ENCODE peak calls at places on chromosomes 7 and 10, in eight cellular contexts. One of them, this sample, is unnamed.

GRCh38 chr7:83321011-83321410 is 158.3 kb upstream of the PCLO start:
- DNase-seq in H1: no peak
- DNase-seq in fibroblast of lung: no peak
- DNase-seq in hepatocyte: no peak
- DNase-seq in MM.1S: no peak
- DNase-seq in endothelial cell of umbilical vein: no peak
- DNase-seq in PC-3: no peak
- DNase-seq in astrocyte: no peak
- DNase-seq in this sample: no peak

GRCh38 chr7:81173766-81174281 is 255.0 kb upstream of the SEMA3C start:
- DNase-seq in fibroblast of lung: peak
- DNase-seq in MM.1S: no peak
- DNase-seq in astrocyte: peak
- DNase-seq in endothelial cell of umbilical vein: peak
- DNase-seq in PC-3: peak
- DNase-seq in hepatocyte: no peak
- DNase-seq in H1: no peak
- DNase-seq in this sample: peak

GRCh38 chr7:137820677-137821420 is 25.9 kb downstream of the DGKI start:
- DNase-seq in MM.1S: no peak
- DNase-seq in endothelial cell of umbilical vein: no peak
- DNase-seq in PC-3: no peak
- DNase-seq in fibroblast of lung: peak
- DNase-seq in hepatocyte: peak
- DNase-seq in astrocyte: peak
- DNase-seq in H1: no peak
- DNase-seq in this sample: peak

GRCh38 chr7:22578048-22578770 is 78.2 kb upstream of the STEAP1B start:
- DNase-seq in astrocyte: peak
- DNase-seq in MM.1S: no peak
- DNase-seq in fibroblast of lung: peak
- DNase-seq in hepatocyte: no peak
- DNase-seq in endothelial cell of umbilical vein: peak
- DNase-seq in PC-3: peak
- DNase-seq in H1: no peak
- DNase-seq in this sample: no peak

GRCh38 chr7:24510781-24511180 is 62.5 kb upstream of the PALS2 start:
- DNase-seq in fibroblast of lung: no peak
- DNase-seq in H1: no peak
- DNase-seq in astrocyte: no peak
- DNase-seq in MM.1S: no peak
- DNase-seq in endothelial cell of umbilical vein: no peak
- DNase-seq in PC-3: no peak
- DNase-seq in hepatocyte: peak
- DNase-seq in this sample: no peak

GRCh38 chr7:25493811-25494366 is 265.6 kb upstream of the NPVF start:
- DNase-seq in PC-3: no peak
- DNase-seq in H1: no peak
- DNase-seq in hepatocyte: no peak
- DNase-seq in endothelial cell of umbilical vein: no peak
- DNase-seq in MM.1S: no peak
- DNase-seq in fibroblast of lung: no peak
- DNase-seq in astrocyte: no peak
- DNase-seq in this sample: no peak

GRCh38 chr7:66308411-66308810 is 103.3 kb downstream of the TPST1 start:
- DNase-seq in hepatocyte: no peak
- DNase-seq in H1: no peak
- DNase-seq in fibroblast of lung: peak
- DNase-seq in endothelial cell of umbilical vein: peak
- DNase-seq in PC-3: no peak
- DNase-seq in astrocyte: peak
- DNase-seq in MM.1S: no peak
- DNase-seq in this sample: no peak

GRCh38 chr10:88702848-88703597 is 3.0 kb upstream of the LIPK start:
- DNase-seq in endothelial cell of umbilical vein: peak
- DNase-seq in PC-3: no peak
- DNase-seq in hepatocyte: peak
- DNase-seq in H1: peak
- DNase-seq in fibroblast of lung: peak
- DNase-seq in astrocyte: peak
- DNase-seq in MM.1S: no peak
- DNase-seq in this sample: peak

GRCh38 chr10:102975483-102976057 is 57.5 kb downstream of the CNNM2 start:
- DNase-seq in endothelial cell of umbilical vein: no peak
- DNase-seq in MM.1S: no peak
- DNase-seq in H1: no peak
- DNase-seq in fibroblast of lung: peak
- DNase-seq in hepatocyte: no peak
- DNase-seq in PC-3: no peak
- DNase-seq in astrocyte: peak
- DNase-seq in this sample: no peak

GRCh38 chr7:69399038-69399800 is 199.1 kb upstream of the AUTS2 start:
- DNase-seq in endothelial cell of umbilical vein: no peak
- DNase-seq in astrocyte: peak
- DNase-seq in H1: peak
- DNase-seq in PC-3: no peak
- DNase-seq in hepatocyte: no peak
- DNase-seq in fibroblast of lung: peak
- DNase-seq in MM.1S: no peak
- DNase-seq in this sample: peak

GRCh38 chr7:74289660-74290589 is 718 bp downstream of the CLIP2 start:
- DNase-seq in endothelial cell of umbilical vein: no peak
- DNase-seq in fibroblast of lung: no peak
- DNase-seq in PC-3: peak
- DNase-seq in hepatocyte: no peak
- DNase-seq in MM.1S: no peak
- DNase-seq in astrocyte: no peak
- DNase-seq in H1: no peak
- DNase-seq in this sample: peak

GRCh38 chr10:10680496-10680895 is 337.2 kb upstream of the CELF2 start:
- DNase-seq in astrocyte: no peak
- DNase-seq in hepatocyte: peak
- DNase-seq in fibroblast of lung: no peak
- DNase-seq in H1: no peak
- DNase-seq in MM.1S: no peak
- DNase-seq in endothelial cell of umbilical vein: no peak
- DNase-seq in PC-3: no peak
- DNase-seq in this sample: no peak

GRCh38 chr7:46126901-46127300 is 205.8 kb upstream of the IGFBP3 start:
- DNase-seq in H1: no peak
- DNase-seq in PC-3: peak
- DNase-seq in hepatocyte: no peak
- DNase-seq in fibroblast of lung: no peak
- DNase-seq in MM.1S: no peak
- DNase-seq in astrocyte: no peak
- DNase-seq in endothelial cell of umbilical vein: no peak
- DNase-seq in this sample: no peak

GRCh38 chr10:12483996-12484944 is 134.9 kb downstream of the CAMK1D start:
- DNase-seq in MM.1S: no peak
- DNase-seq in endothelial cell of umbilical vein: no peak
- DNase-seq in astrocyte: no peak
- DNase-seq in PC-3: no peak
- DNase-seq in fibroblast of lung: no peak
- DNase-seq in hepatocyte: no peak
- DNase-seq in H1: no peak
- DNase-seq in this sample: no peak

GRCh38 chr7:115844857-115845256 is 185.7 kb downstream of the TFEC start:
- DNase-seq in endothelial cell of umbilical vein: peak
- DNase-seq in astrocyte: no peak
- DNase-seq in MM.1S: no peak
- DNase-seq in H1: no peak
- DNase-seq in fibroblast of lung: peak
- DNase-seq in PC-3: no peak
- DNase-seq in hepatocyte: no peak
- DNase-seq in this sample: peak

GRCh38 chr7:130227883-130228575 is 20.4 kb downstream of the SSMEM1 start:
- DNase-seq in fibroblast of lung: no peak
- DNase-seq in endothelial cell of umbilical vein: no peak
- DNase-seq in hepatocyte: no peak
- DNase-seq in H1: no peak
- DNase-seq in PC-3: no peak
- DNase-seq in astrocyte: no peak
- DNase-seq in MM.1S: no peak
- DNase-seq in this sample: no peak

GRCh38 chr7:108094375-108094774 is 35.8 kb downstream of the LAMB4 start:
- DNase-seq in hepatocyte: no peak
- DNase-seq in PC-3: no peak
- DNase-seq in fibroblast of lung: peak
- DNase-seq in H1: no peak
- DNase-seq in MM.1S: no peak
- DNase-seq in astrocyte: peak
- DNase-seq in endothelial cell of umbilical vein: peak
- DNase-seq in this sample: peak

GRCh38 chr7:149869867-149870266 is 3.9 kb upstream of the ATP6V0E2 start:
- DNase-seq in MM.1S: peak
- DNase-seq in fibroblast of lung: no peak
- DNase-seq in PC-3: no peak
- DNase-seq in hepatocyte: no peak
- DNase-seq in astrocyte: no peak
- DNase-seq in endothelial cell of umbilical vein: no peak
- DNase-seq in H1: no peak
- DNase-seq in this sample: peak

GRCh38 chr7:92159-92767 is 100.1 kb upstream of the FAM20C start:
- DNase-seq in H1: no peak
- DNase-seq in fibroblast of lung: no peak
- DNase-seq in PC-3: no peak
- DNase-seq in hepatocyte: no peak
- DNase-seq in astrocyte: no peak
- DNase-seq in endothelial cell of umbilical vein: no peak
- DNase-seq in MM.1S: no peak
- DNase-seq in this sample: no peak

GRCh38 chr10:75033399-75034130 is 77.9 kb upstream of the SAMD8 start:
- DNase-seq in PC-3: no peak
- DNase-seq in astrocyte: no peak
- DNase-seq in H1: no peak
- DNase-seq in hepatocyte: no peak
- DNase-seq in endothelial cell of umbilical vein: no peak
- DNase-seq in fibroblast of lung: no peak
- DNase-seq in MM.1S: no peak
- DNase-seq in this sample: peak

DNA sequence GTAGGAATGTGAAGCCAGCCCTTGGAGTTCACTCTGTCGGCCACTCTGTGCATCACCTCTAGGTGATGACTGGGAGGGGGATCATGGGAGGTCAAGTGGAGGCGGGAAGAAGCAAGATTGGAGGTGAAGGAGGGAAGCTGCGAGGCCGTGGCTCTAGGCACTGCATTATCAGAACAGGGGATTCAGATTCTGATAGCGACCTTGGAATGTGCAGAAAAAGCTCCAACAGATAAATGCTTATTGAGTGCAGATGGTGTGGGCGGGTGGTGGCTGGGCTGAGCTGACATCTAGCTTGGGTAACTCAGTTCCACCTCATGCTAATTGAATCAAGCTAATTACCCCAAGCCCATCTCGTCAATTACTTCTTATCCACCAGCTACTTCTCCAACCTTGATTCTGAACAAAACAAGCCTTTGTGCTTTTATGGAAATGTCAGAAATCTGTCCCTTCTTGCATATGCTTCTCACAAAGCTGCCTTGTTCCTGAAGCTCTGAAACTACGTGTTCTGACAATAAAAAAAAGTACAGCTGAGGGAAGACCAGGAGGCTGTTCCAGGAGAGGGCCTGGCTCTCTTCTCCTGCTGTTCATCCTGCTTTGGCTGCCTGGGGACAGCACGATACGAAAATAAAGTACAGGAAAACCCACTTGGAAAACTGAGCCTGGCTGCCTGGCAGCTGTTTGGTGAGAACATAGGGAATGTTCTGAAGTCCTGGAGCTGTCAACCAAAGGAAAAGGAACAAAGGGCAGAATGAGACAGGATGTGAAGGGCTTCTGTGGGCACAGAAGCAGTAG is 27.5 kb downstream of the STRA8 start:
- DNase-seq in hepatocyte: no peak
- DNase-seq in H1: no peak
- DNase-seq in PC-3: no peak
- DNase-seq in astrocyte: no peak
- DNase-seq in fibroblast of lung: peak
- DNase-seq in endothelial cell of umbilical vein: peak
- DNase-seq in MM.1S: no peak
- DNase-seq in this sample: no peak
- H2AFZ ChIP-seq in hepatocyte: no peak
- H2AFZ ChIP-seq in H1: no peak
- H2AFZ ChIP-seq in PC-3: no peak
- H2AFZ ChIP-seq in astrocyte: no peak
- H2AFZ ChIP-seq in fibroblast of lung: no peak
- H2AFZ ChIP-seq in endothelial cell of umbilical vein: peak
- H2AFZ ChIP-seq in MM.1S: no peak
- H2AFZ ChIP-seq in this sample: no peak

GRCh38 chr10:15652757-15653156 is 67.0 kb downstream of the ITGA8 start:
- DNase-seq in hepatocyte: no peak
- DNase-seq in astrocyte: no peak
- DNase-seq in H1: no peak
- DNase-seq in PC-3: no peak
- DNase-seq in endothelial cell of umbilical vein: no peak
- DNase-seq in fibroblast of lung: no peak
- DNase-seq in MM.1S: no peak
- DNase-seq in this sample: no peak
- H3K27ac ChIP-seq in hepatocyte: peak
- H3K27ac ChIP-seq in astrocyte: no peak
- H3K27ac ChIP-seq in H1: no peak
- H3K27ac ChIP-seq in PC-3: no peak
- H3K27ac ChIP-seq in endothelial cell of umbilical vein: no peak
- H3K27ac ChIP-seq in fibroblast of lung: no peak
- H3K27ac ChIP-seq in MM.1S: no peak
- H3K27ac ChIP-seq in this sample: no peak

DNA sequence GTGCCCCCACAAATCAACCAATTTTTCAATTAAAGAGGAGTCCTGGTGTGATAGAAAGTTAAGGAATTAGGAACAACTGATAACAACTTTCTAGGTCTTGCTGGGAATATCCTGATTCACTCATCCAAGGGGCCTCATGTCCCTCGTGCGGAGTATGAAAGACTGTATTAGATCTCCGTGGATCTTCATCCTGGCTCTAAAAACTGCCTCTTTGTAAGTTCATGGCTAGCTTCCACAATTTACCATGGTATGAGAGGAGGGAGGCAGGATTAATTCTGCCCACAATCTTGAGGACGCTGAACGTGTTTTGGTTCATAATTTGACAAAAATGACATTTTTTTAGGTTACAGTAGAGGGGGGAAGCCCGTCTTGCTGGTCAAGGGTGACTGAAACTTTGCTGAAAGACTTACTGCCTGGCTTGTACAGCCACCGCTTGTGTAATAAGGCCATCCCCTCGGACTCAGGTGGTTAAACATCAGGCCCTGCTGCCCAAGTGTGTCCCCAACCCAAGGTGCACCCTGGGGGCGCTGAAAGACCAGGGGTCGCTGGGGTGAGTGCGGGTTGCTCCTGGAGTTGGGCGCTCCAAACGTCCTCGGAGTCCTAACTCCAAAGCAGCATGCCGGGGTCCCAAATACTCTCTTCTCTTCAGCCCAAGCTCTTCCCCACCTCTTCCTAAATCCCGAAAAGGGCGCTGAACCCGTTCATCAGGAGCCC is 750 bp downstream of the HIBADH start:
- DNase-seq in PC-3: no peak
- DNase-seq in fibroblast of lung: no peak
- DNase-seq in H1: no peak
- DNase-seq in astrocyte: no peak
- DNase-seq in hepatocyte: peak
- DNase-seq in MM.1S: peak
- DNase-seq in endothelial cell of umbilical vein: no peak
- DNase-seq in this sample: peak
- H2AFZ ChIP-seq in PC-3: peak
- H2AFZ ChIP-seq in fibroblast of lung: peak
- H2AFZ ChIP-seq in H1: peak
- H2AFZ ChIP-seq in astrocyte: peak
- H2AFZ ChIP-seq in hepatocyte: peak
- H2AFZ ChIP-seq in MM.1S: peak
- H2AFZ ChIP-seq in endothelial cell of umbilical vein: peak
- H2AFZ ChIP-seq in this sample: peak

GRCh38 chr10:36187382-36188042 is 545.4 kb upstream of the FZD8 start:
- DNase-seq in PC-3: no peak
- DNase-seq in MM.1S: no peak
- DNase-seq in H1: no peak
- DNase-seq in fibroblast of lung: no peak
- DNase-seq in astrocyte: no peak
- DNase-seq in hepatocyte: no peak
- DNase-seq in endothelial cell of umbilical vein: no peak
- DNase-seq in this sample: no peak
- H3K27ac ChIP-seq in PC-3: no peak
- H3K27ac ChIP-seq in MM.1S: no peak
- H3K27ac ChIP-seq in H1: no peak
- H3K27ac ChIP-seq in fibroblast of lung: no peak
- H3K27ac ChIP-seq in astrocyte: no peak
- H3K27ac ChIP-seq in hepatocyte: no peak
- H3K27ac ChIP-seq in endothelial cell of umbilical vein: no peak
- H3K27ac ChIP-seq in this sample: no peak

This sample was measured in osteoblast.